ENCODE peak calls at places on chromosomes 5 and 9, in four cellular contexts. Z, Q, R and V are unnamed samples.

GRCh38 chr5:142543951-142544753 is 141.7 kb downstream of the FGF1 start:
- DNase-seq in Q (no peak), R (no peak), Z (no peak), V (no peak)

GRCh38 chr5:87770601-87771121 is 357.9 kb upstream of the CCNH start:
- DNase-seq in Z (no peak), R (no peak), Q (no peak), V (no peak)

GRCh38 chr9:33475357-33475756 is 1.6 kb upstream of the NOL6 start:
- DNase-seq in Z (no peak), Q (no peak), R (no peak), V (no peak)

GRCh38 chr9:21576331-21577189 is 94.4 kb upstream of the IFNE start:
- DNase-seq in Z (no peak), Q (no peak), R (no peak), V (no peak)

GRCh38 chr5:172498431-172499129 is 44.3 kb upstream of the SH3PXD2B start:
- DNase-seq in R (no peak), Q (no peak), Z (peak; percentile 9), V (no peak)

GRCh38 chr5:150562832-150563231 is 54.9 kb downstream of the NDST1 start:
- DNase-seq in Q (no peak), R (no peak), Z (no peak), V (no peak)

GRCh38 chr5:80182802-80183645 is 72.8 kb downstream of the SERINC5 start:
- DNase-seq in Q (no peak), R (no peak), Z (no peak), V (no peak)

GRCh38 chr9:8845376-8845775 is 1045.8 kb upstream of the DMAC1 start:
- DNase-seq in Z (peak; percentile 58), Q (no peak), R (no peak), V (no peak)

GRCh38 chr5:36531401-36531800 is 75.0 kb upstream of the SLC1A3 start:
- DNase-seq in R (no peak), Q (no peak), Z (no peak), V (no peak)

GRCh38 chr9:124163988-124164350 is 93.8 kb upstream of the NEK6 start:
- DNase-seq in Z (no peak), Q (no peak), R (no peak), V (no peak)

DNA sequence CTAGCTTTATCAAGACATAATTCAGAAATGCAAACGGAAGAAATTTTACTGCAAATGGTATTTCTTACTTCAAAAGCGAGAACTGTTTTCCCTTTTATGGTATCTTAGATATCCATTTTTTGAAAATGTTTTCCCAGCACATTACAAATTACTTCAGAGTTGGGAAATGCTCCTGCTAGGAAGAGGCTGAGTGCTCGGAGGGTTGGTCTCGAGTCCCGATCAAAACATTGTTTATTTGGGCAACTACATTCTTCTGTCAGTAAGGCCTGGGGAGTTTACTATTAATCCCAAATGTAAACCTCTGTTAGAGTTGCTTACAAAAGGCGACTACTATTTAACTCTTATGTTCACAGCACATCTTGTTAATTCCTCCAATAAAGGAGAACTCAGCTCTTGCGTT is 333.0 kb downstream of the CWC27 start:
- DNase-seq in R (no peak), Z (no peak), Q (no peak), V (no peak)
- H3K4me1 ChIP-seq in R (peaks cover 6% of the 10 kb centered on the region), Z (no peaks in the 10 kb centered on the region), Q (peaks cover 4% of the 10 kb centered on the region), V (peaks cover 3% of the 10 kb centered on the region)

GRCh38 chr5:128052764-128053163 is 30.8 kb upstream of the SLC12A2 start:
- DNase-seq in R (no peak), Q (no peak), Z (no peak), V (no peak)
- H3K27ac ChIP-seq in R (no peak overlapping the region), Q (no peak overlapping the region), Z (no peak overlapping the region), V (no peak overlapping the region)

DNA sequence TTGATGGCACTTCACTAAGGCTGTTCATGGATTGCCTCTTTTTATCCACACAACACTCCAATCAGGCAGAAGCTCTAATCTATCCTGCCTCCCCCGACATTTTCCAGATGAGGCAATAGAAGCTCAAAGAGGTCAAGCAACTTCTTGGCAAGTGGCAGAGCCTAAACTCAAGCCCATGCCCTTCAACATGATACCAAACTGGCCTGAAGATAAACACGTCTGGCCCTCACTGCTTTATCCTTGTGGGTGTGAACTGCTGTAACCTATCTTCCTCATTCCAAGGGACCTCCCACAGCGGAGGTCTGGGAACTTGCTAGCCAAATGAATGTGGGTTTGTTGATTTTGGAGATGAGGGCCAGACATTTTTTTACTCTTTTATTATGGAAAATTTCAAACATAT is 9.5 kb downstream of the SLC35A4 start:
- DNase-seq in Q (no peak), Z (no peak), R (no peak), V (no peak)
- H3K4me1 ChIP-seq in Q (peaks cover 32% of the 10 kb centered on the region), Z (peaks cover 11% of the 10 kb centered on the region), R (peaks cover 11% of the 10 kb centered on the region), V (no peaks in the 10 kb centered on the region)

DNA sequence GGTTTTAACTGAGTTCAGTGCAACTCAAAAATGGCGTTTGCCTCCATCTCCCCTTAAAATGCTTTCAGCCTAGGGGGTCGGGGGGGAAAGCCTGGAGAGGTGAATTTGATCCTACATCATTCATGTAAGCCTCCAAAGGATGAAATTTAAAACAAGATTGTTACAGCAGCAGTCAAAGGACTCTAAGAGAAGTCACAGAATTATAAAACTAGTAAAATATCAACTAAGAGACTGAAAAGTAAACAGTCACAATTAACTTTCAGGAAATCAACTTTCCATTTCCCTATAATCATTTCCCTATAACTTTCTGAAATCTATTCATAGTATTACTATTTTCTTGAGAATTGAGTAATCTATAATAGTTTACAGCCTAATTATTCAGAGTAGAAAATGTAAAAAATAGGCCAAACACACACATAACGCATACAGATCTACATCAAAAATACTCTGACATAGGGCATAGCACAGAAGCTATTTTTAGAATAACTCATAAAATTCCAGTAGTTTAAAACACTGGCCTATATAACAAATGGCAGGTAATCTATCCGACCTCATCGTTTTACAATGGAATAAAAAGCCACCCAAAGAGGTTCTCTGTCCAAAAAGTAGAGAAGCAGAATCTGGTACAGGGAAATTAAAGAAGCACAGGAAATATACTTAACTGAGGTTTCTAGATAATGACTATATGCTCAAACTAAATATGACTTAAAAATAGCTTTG is 37.6 kb downstream of the FBXL17 start:
- DNase-seq in Q (no peak), R (no peak), Z (no peak), V (no peak)
- H3K27ac ChIP-seq in Q (no peak overlapping the region), R (no peak overlapping the region), Z (no peak overlapping the region), V (no peak overlapping the region)

DNA sequence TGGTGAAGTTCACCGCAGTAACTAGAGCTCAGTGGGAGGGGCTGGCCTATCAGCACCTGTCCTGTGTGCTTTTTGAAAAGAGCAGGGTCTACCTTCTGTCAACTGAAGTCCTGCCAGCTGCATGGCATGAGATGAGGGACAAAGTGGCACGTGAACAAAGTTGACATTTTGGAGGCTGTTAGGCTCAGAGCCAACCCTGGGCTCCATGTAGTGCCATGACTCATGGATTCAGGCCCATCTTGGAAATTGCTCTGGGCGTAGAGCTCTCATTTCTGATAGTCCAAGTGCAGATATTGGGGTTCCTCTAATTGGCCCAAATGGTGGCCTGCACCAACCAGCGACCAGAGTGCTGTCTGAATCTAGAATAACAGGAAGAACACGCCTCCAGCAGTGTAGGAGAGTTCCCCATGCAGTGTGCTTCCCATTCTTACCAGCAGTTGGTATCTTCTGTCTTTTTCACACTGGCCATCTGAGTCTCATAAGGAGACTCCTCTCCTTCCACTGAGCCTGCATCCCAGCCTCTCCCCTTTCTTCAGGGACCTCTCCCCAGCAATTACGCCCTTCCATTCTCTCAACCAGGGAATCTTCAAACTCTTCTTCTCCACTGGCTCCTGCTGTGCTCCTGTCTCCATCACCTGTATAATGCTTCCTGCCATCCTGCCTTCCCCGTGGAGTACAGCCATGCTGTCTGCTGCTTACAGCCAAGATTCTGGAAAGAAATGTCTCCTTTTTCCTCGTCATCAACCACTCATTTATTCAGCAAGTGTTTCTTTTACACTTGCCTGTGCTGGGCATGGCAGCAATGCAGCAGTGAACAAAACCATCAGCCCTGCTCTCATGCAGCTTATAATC is 30.4 kb downstream of the IRF1 start:
- DNase-seq in R (peak; percentile 19), Z (peak; percentile 45), Q (no peak), V (no peak)
- H3K4me1 ChIP-seq in R (peaks cover 11% of the 10 kb centered on the region), Z (peaks cover 46% of the 10 kb centered on the region), Q (peaks cover 44% of the 10 kb centered on the region), V (no peaks in the 10 kb centered on the region)

GRCh38 chr5:129155876-129156275 is 61.3 kb downstream of the ISOC1 start:
- DNase-seq in R (no peak), Q (no peak), Z (no peak), V (no peak)
- H3K27ac ChIP-seq in R (no peak overlapping the region), Q (no peak overlapping the region), Z (no peak overlapping the region), V (no peak overlapping the region)

GRCh38 chr5:68591850-68592249 is 376.3 kb downstream of the PIK3R1 start:
- DNase-seq in Q (no peak), Z (no peak), R (no peak), V (no peak)
- H3K4me1 ChIP-seq in Q (no peaks in the 10 kb centered on the region), Z (no peaks in the 10 kb centered on the region), R (no peaks in the 10 kb centered on the region), V (no peaks in the 10 kb centered on the region)